ENCODE peak calls at places on chromosomes 1 and 21, in ten cellular contexts. H, W, O, P, S, I, U, C, T and A are unnamed samples.

GRCh38 chr1:72516826-72517225 is 234.5 kb upstream of the NEGR1 start:
- DNase-seq in H (no peak), W (no peak), O (no peak), P (no peak), S (no peak), I (no peak), U (no peak), C (no peak), T (no peak), A (no peak)

GRCh38 chr21:45318556-45319341 is 31.1 kb upstream of the POFUT2 start:
- DNase-seq in H (no peak), W (no peak), O (peak), P (no peak), S (no peak), I (peak), U (peak), C (peak), T (no peak), A (no peak)

GRCh38 chr1:218345673-218346390 is 696 bp downstream of the TGFB2 start:
- DNase-seq in H (no peak), W (peak), O (peak), P (no peak), S (no peak), I (peak), U (peak), C (peak), T (no peak), A (no peak)

GRCh38 chr1:22114083-22115012 is 28.5 kb downstream of the WNT4 start:
- DNase-seq in H (peak), W (no peak), O (peak), P (no peak), S (peak), I (peak), U (peak), C (no peak), T (no peak), A (no peak)

GRCh38 chr1:100799954-100800612 is 80.5 kb downstream of the VCAM1 start:
- DNase-seq in H (no peak), W (no peak), O (no peak), P (no peak), S (no peak), I (no peak), U (no peak), C (no peak), T (no peak), A (no peak)

GRCh38 chr21:39182484-39183271 is 573 bp downstream of the PSMG1 start:
- DNase-seq in H (no peak), W (no peak), O (no peak), P (no peak), S (no peak), I (no peak), U (no peak), C (peak), T (no peak), A (no peak)

GRCh38 chr1:200053091-200053490 is 25.6 kb downstream of the NR5A2 start:
- DNase-seq in H (no peak), W (no peak), O (no peak), P (no peak), S (no peak), I (no peak), U (no peak), C (no peak), T (no peak), A (no peak)

GRCh38 chr21:43294194-43294902 is 125.5 kb downstream of the CRYAA start:
- DNase-seq in H (no peak), W (no peak), O (no peak), P (no peak), S (no peak), I (peak), U (no peak), C (no peak), T (no peak), A (no peak)

GRCh38 chr1:46550751-46551231 is 656 bp downstream of the KNCN start:
- DNase-seq in H (no peak), W (no peak), O (no peak), P (no peak), S (no peak), I (no peak), U (no peak), C (no peak), T (no peak), A (no peak)

GRCh38 chr1:116457944-116458343 is 84.9 kb downstream of the ATP1A1 start:
- DNase-seq in H (no peak), W (no peak), O (no peak), P (no peak), S (no peak), I (peak), U (no peak), C (no peak), T (no peak), A (no peak)

GRCh38 chr1:240258910-240259309 is 167.2 kb downstream of the FMN2 start:
- DNase-seq in H (peak), W (no peak), O (no peak), P (no peak), S (no peak), I (no peak), U (no peak), C (no peak), T (no peak), A (no peak)

GRCh38 chr1:178941261-178941689 is 70.4 kb upstream of the ANGPTL1 start:
- DNase-seq in H (no peak), W (no peak), O (no peak), P (no peak), S (no peak), I (no peak), U (peak), C (no peak), T (no peak), A (no peak)

GRCh38 chr1:43225168-43225567 is 44.6 kb upstream of the TMEM125 start:
- DNase-seq in H (no peak), W (no peak), O (no peak), P (no peak), S (no peak), I (no peak), U (no peak), C (no peak), T (no peak), A (no peak)

GRCh38 chr1:41741244-41741643 is 177.5 kb downstream of the HIVEP3 start:
- DNase-seq in H (no peak), W (no peak), O (no peak), P (no peak), S (no peak), I (no peak), U (no peak), C (no peak), T (no peak), A (no peak)

GRCh38 chr21:16022121-16022520 is 292.3 kb downstream of the USP25 start:
- DNase-seq in H (no peak), W (no peak), O (no peak), P (no peak), S (no peak), I (no peak), U (no peak), C (no peak), T (no peak), A (no peak)
- H3K27ac ChIP-seq in H (no peak), W (no peak), O (no peak), P (no peak), S (no peak), I (no peak), U (no peak), C (no peak), T (no peak), A (no peak)

GRCh38 chr21:31132574-31133242 is 94.4 kb upstream of the KRTAP19-8 start:
- DNase-seq in H (no peak), W (peak), O (no peak), P (no peak), S (no peak), I (no peak), U (no peak), C (no peak), T (no peak), A (no peak)
- H3K27ac ChIP-seq in H (no peak), W (no peak), O (no peak), P (no peak), S (no peak), I (no peak), U (no peak), C (no peak), T (no peak), A (no peak)

DNA sequence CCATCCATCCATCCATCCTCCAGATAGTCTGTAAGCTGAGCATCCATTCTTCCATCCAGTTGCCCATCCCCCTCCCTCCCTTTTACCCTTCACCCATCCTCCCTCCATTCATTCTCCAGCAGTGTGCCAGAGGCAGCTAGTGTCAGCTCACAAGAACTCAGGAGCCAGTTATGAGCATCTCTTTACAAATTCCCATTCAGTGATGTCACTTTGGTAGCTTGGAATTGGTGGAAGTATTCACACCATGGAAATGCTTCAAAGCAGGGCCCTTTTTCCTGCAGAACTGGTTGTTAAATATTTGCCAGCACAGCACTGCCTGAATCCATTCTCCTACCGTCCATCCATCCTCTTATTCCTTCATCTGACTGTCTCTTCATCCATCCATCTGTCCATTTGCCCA is 72.5 kb downstream of the ARHGEF10L start:
- DNase-seq in H (no peak), W (no peak), O (no peak), P (no peak), S (no peak), I (no peak), U (no peak), C (no peak), T (no peak), A (no peak)
- H3K27ac ChIP-seq in H (no peak), W (no peak), O (no peak), P (peak), S (no peak), I (no peak), U (no peak), C (no peak), T (no peak), A (no peak)

GRCh38 chr1:221118938-221119320 is 239.7 kb downstream of the HLX start:
- DNase-seq in H (no peak), W (no peak), O (no peak), P (no peak), S (no peak), I (no peak), U (no peak), C (no peak), T (no peak), A (no peak)
- H3K27ac ChIP-seq in H (no peak), W (no peak), O (peak), P (no peak), S (no peak), I (peak), U (peak), C (no peak), T (no peak), A (no peak)

DNA sequence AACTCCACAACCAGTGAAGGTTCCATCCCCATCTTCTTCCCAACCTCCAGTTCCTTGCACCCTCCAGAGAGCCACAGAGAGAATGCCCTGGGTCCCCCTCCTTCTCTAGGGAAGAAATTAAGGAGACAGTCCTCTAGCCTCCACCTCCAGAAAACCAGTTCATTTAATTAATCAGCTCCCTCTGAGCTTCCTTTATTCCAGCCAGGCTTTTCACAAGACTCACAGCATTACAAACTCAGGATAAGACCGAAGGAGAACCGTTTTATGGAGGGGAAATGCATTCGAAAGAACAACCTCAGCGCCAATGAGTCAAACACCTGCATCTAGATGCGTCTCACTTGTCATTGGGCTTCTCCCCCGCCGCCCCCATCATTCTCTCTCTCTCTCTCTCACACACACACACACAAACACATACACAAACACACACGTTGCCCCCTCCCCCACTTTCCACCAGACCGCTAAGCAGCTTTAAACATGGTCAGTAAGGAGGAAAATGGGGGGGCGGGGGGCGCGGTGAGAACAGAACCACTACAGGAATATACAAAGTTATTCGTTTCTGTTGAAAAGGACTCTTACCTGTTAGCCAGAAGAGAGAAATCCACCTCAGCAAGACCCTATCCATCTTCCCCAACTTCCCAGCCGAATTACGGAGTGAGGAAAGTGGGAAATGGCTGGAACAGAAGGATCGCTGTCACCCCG is 544 bp downstream of the ILDR2 start:
- DNase-seq in H (no peak), W (peak), O (no peak), P (no peak), S (no peak), I (no peak), U (no peak), C (no peak), T (no peak), A (no peak)
- H3K27ac ChIP-seq in H (no peak), W (no peak), O (no peak), P (no peak), S (peak), I (no peak), U (no peak), C (no peak), T (no peak), A (no peak)

GRCh38 chr1:153968972-153969371 is 1.3 kb downstream of the CREB3L4 start:
- DNase-seq in H (no peak), W (no peak), O (no peak), P (no peak), S (no peak), I (no peak), U (no peak), C (no peak), T (no peak), A (no peak)

GRCh38 chr1:153970346-153970745 is 2.6 kb downstream of the CREB3L4 start:
- DNase-seq in H (no peak), W (no peak), O (no peak), P (no peak), S (no peak), I (no peak), U (no peak), C (no peak), T (no peak), A (no peak)

GRCh38 chr1:153967109-153967999 is at the start of gene CREB3L4:
- DNase-seq in H (peak), W (peak), O (peak), P (peak), S (peak), I (peak), U (peak), C (peak), T (no peak), A (peak)

GRCh38 chr1:153968400-153968799 is 698 bp downstream of the CREB3L4 start:
- DNase-seq in H (no peak), W (no peak), O (no peak), P (no peak), S (no peak), I (no peak), U (no peak), C (no peak), T (no peak), A (no peak)

DNA sequence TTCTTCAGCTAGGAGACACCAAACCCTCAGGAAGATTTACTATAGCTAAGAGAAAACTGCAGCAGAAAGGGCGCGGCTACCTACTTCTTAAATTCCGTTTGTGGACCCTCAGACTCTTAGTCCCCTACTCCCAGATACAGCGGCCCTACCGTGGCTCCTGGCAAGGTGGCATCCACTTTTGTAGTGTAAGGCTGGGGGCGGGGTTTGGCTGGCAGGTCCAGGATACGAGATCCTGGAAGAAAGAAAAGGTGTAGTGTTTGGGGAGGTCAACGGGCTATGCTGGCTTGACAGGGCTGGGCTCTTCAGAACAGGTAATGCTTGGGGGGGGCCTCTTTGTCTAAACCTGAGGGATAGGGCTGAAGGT is 280 bp downstream of the CREB3L4 start:
- DNase-seq in H (no peak), W (no peak), O (peak), P (no peak), S (no peak), I (no peak), U (no peak), C (peak), T (no peak), A (no peak)
- H3K27ac ChIP-seq in H (peak), W (peak), O (peak), P (peak), S (peak), I (peak), U (no peak), C (peak), T (peak), A (peak)

DNA sequence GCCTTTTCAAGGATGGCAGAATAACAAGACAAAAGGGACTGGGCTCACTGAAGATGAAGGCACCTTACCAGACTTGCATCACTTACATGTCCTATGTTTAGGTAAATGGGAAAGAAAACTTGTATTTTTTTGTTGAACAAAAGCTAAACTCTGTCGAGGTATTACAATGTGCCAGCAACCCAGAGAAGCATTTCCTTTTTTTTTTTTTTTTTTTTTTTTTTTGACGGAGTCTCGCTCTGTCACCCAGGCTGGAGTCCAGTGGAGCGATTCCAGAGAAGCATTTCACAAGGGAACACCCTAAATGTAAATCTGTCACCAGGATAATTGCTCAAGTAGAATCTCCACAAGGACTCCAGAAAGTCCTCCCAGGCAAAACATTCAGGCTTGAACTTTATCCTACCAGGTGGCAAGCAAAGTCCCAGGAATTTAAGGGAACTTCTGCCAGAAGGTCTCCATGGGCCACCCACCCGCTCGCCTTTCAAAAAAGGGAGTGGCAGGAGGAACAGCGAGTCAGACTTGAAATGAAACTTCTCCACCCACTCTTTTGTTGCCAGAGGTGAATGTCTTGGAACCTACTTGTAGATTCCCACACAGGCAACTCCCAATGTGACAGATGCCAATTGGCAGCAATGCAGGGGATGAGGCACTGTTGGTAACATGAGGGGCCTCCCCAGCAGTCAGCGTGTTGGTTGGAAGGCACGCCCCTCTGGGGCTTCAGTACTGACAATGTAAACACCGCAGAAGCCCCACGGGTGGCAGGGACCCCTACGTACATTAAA is 125.0 kb downstream of the TIAM1 start:
- DNase-seq in H (no peak), W (no peak), O (no peak), P (peak), S (peak), I (peak), U (peak), C (peak), T (no peak), A (peak)
- H3K27ac ChIP-seq in H (no peak), W (no peak), O (no peak), P (no peak), S (no peak), I (no peak), U (no peak), C (peak), T (no peak), A (peak)

DNA sequence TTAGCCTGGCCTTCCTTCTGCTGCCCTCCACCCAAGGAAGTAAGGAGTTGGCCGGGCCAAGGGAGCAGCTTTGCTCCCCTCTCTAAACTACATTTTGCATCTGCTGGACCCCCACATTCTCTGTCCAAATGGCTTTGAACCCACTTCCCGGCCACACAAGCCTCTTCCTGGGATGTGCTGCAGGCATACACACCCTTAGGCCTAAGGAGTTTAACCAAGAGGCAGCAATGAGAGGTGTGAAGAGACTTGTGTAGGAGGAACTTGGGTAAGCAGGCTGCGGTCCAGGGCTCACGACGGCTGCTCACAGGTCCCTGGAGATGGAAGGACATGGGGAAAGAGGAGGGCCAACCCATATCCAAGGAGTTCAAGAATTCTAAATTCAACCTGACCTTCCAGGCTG is 196.7 kb upstream of the SGIP1 start:
- DNase-seq in H (no peak), W (no peak), O (no peak), P (no peak), S (no peak), I (no peak), U (no peak), C (no peak), T (no peak), A (no peak)
- H3K27ac ChIP-seq in H (no peak), W (peak), O (peak), P (no peak), S (no peak), I (peak), U (peak), C (no peak), T (no peak), A (no peak)